ENCODE peak calls at places on chromosome 7, in six cellular contexts. One of them, this sample, is unnamed.

GRCh38 chr7:28516390-28517145 is 104.2 kb downstream of the CREB5 start:
- DNase-seq in AG08395: no peak
- DNase-seq in DMS 273 treated with DMSO at 0.1 percent for 48 hours: no peak
- DNase-seq in stimulated activated CD4-positive, alpha-beta T cell treated with anti-CD3 and anti-CD28 coated beads, Interleukin-2, amount 100 ng/mL, for 48 hours: no peak
- DNase-seq in stimulated activated CD8-positive, alpha-beta memory T cell treated with anti-CD3 and anti-CD28 coated beads, Interleukin-15, amount 100 ng/mL, for 24 hours: no peak
- DNase-seq in upper lobe of right lung: no peak
- DNase-seq in this sample: no peak

GRCh38 chr7:36278767-36279171 is 110.9 kb upstream of the ANLN start:
- DNase-seq in AG08395: peak; percentile 65
- DNase-seq in DMS 273 treated with DMSO at 0.1 percent for 48 hours: no peak
- DNase-seq in upper lobe of right lung: no peak
- DNase-seq in stimulated activated CD8-positive, alpha-beta memory T cell treated with anti-CD3 and anti-CD28 coated beads, Interleukin-15, amount 100 ng/mL, for 24 hours: no peak
- DNase-seq in stimulated activated CD4-positive, alpha-beta T cell treated with anti-CD3 and anti-CD28 coated beads, Interleukin-2, amount 100 ng/mL, for 48 hours: no peak
- DNase-seq in this sample: no peak

GRCh38 chr7:48250441-48250951 is 79.2 kb downstream of the ABCA13 start:
- DNase-seq in upper lobe of right lung: no peak
- DNase-seq in AG08395: no peak
- DNase-seq in DMS 273 treated with DMSO at 0.1 percent for 48 hours: no peak
- DNase-seq in stimulated activated CD8-positive, alpha-beta memory T cell treated with anti-CD3 and anti-CD28 coated beads, Interleukin-15, amount 100 ng/mL, for 24 hours: no peak
- DNase-seq in stimulated activated CD4-positive, alpha-beta T cell treated with anti-CD3 and anti-CD28 coated beads, Interleukin-2, amount 100 ng/mL, for 48 hours: no peak
- DNase-seq in this sample: no peak

GRCh38 chr7:155674556-155674955 is 30.1 kb downstream of the RBM33 start:
- DNase-seq in upper lobe of right lung: no peak
- DNase-seq in stimulated activated CD4-positive, alpha-beta T cell treated with anti-CD3 and anti-CD28 coated beads, Interleukin-2, amount 100 ng/mL, for 48 hours: no peak
- DNase-seq in AG08395: no peak
- DNase-seq in stimulated activated CD8-positive, alpha-beta memory T cell treated with anti-CD3 and anti-CD28 coated beads, Interleukin-15, amount 100 ng/mL, for 24 hours: no peak
- DNase-seq in DMS 273 treated with DMSO at 0.1 percent for 48 hours: no peak
- DNase-seq in this sample: no peak

GRCh38 chr7:147432068-147432467 is 1158.5 kb upstream of the C7orf33 start:
- DNase-seq in stimulated activated CD4-positive, alpha-beta T cell treated with anti-CD3 and anti-CD28 coated beads, Interleukin-2, amount 100 ng/mL, for 48 hours: no peak
- DNase-seq in stimulated activated CD8-positive, alpha-beta memory T cell treated with anti-CD3 and anti-CD28 coated beads, Interleukin-15, amount 100 ng/mL, for 24 hours: no peak
- DNase-seq in AG08395: peak; percentile 7
- DNase-seq in DMS 273 treated with DMSO at 0.1 percent for 48 hours: no peak
- DNase-seq in upper lobe of right lung: no peak
- DNase-seq in this sample: no peak

GRCh38 chr7:85851571-85852193 is 664.8 kb upstream of the SEMA3D start:
- DNase-seq in stimulated activated CD4-positive, alpha-beta T cell treated with anti-CD3 and anti-CD28 coated beads, Interleukin-2, amount 100 ng/mL, for 48 hours: no peak
- DNase-seq in DMS 273 treated with DMSO at 0.1 percent for 48 hours: no peak
- DNase-seq in stimulated activated CD8-positive, alpha-beta memory T cell treated with anti-CD3 and anti-CD28 coated beads, Interleukin-15, amount 100 ng/mL, for 24 hours: no peak
- DNase-seq in upper lobe of right lung: no peak
- DNase-seq in AG08395: peak; percentile 48
- DNase-seq in this sample: no peak

GRCh38 chr7:922334-923107 is 32.0 kb downstream of the ADAP1 start:
- DNase-seq in DMS 273 treated with DMSO at 0.1 percent for 48 hours: no peak
- DNase-seq in upper lobe of right lung: peak; percentile 63
- DNase-seq in stimulated activated CD8-positive, alpha-beta memory T cell treated with anti-CD3 and anti-CD28 coated beads, Interleukin-15, amount 100 ng/mL, for 24 hours: no peak
- DNase-seq in stimulated activated CD4-positive, alpha-beta T cell treated with anti-CD3 and anti-CD28 coated beads, Interleukin-2, amount 100 ng/mL, for 48 hours: no peak
- DNase-seq in AG08395: no peak
- DNase-seq in this sample: no peak

GRCh38 chr7:130160455-130160854 is 44.8 kb downstream of the TMEM209 start:
- DNase-seq in stimulated activated CD8-positive, alpha-beta memory T cell treated with anti-CD3 and anti-CD28 coated beads, Interleukin-15, amount 100 ng/mL, for 24 hours: no peak
- DNase-seq in stimulated activated CD4-positive, alpha-beta T cell treated with anti-CD3 and anti-CD28 coated beads, Interleukin-2, amount 100 ng/mL, for 48 hours: no peak
- DNase-seq in DMS 273 treated with DMSO at 0.1 percent for 48 hours: no peak
- DNase-seq in AG08395: no peak
- DNase-seq in upper lobe of right lung: no peak
- DNase-seq in this sample: no peak

GRCh38 chr7:51141451-51141971 is 175.1 kb downstream of the COBL start:
- DNase-seq in stimulated activated CD4-positive, alpha-beta T cell treated with anti-CD3 and anti-CD28 coated beads, Interleukin-2, amount 100 ng/mL, for 48 hours: no peak
- DNase-seq in DMS 273 treated with DMSO at 0.1 percent for 48 hours: no peak
- DNase-seq in stimulated activated CD8-positive, alpha-beta memory T cell treated with anti-CD3 and anti-CD28 coated beads, Interleukin-15, amount 100 ng/mL, for 24 hours: no peak
- DNase-seq in upper lobe of right lung: no peak
- DNase-seq in AG08395: peak; percentile 61
- DNase-seq in this sample: no peak

GRCh38 chr7:40733111-40733510 is 598.3 kb downstream of the SUGCT start:
- DNase-seq in AG08395: no peak
- DNase-seq in stimulated activated CD4-positive, alpha-beta T cell treated with anti-CD3 and anti-CD28 coated beads, Interleukin-2, amount 100 ng/mL, for 48 hours: no peak
- DNase-seq in stimulated activated CD8-positive, alpha-beta memory T cell treated with anti-CD3 and anti-CD28 coated beads, Interleukin-15, amount 100 ng/mL, for 24 hours: no peak
- DNase-seq in upper lobe of right lung: no peak
- DNase-seq in DMS 273 treated with DMSO at 0.1 percent for 48 hours: no peak
- DNase-seq in this sample: no peak

GRCh38 chr7:146654048-146654447 is 537.4 kb downstream of the CNTNAP2 start:
- DNase-seq in stimulated activated CD4-positive, alpha-beta T cell treated with anti-CD3 and anti-CD28 coated beads, Interleukin-2, amount 100 ng/mL, for 48 hours: no peak
- DNase-seq in AG08395: no peak
- DNase-seq in DMS 273 treated with DMSO at 0.1 percent for 48 hours: no peak
- DNase-seq in upper lobe of right lung: no peak
- DNase-seq in stimulated activated CD8-positive, alpha-beta memory T cell treated with anti-CD3 and anti-CD28 coated beads, Interleukin-15, amount 100 ng/mL, for 24 hours: no peak
- DNase-seq in this sample: no peak

This sample was measured in 8988T.